ENCODE peak calls at places on chromosomes 6 and 20, in four cellular contexts. C is heart left ventricle, Q is suprapubic skin, S is transverse colon. G is an unnamed sample. For H3K4me1, the result is how much of the 10 kb centered on the place peaks cover.

GRCh38 chr20:20369353-20370086 is 1.6 kb downstream of the INSM1 start:
- DNase-seq in C (no peak), Q (no peak), S (peak), G (no peak)

GRCh38 chr6:73610444-73611275 is 43.1 kb downstream of the SLC17A5 start:
- DNase-seq in C (no peak), Q (no peak), S (no peak), G (no peak)

GRCh38 chr6:93779086-93779858 is 359.9 kb upstream of the EPHA7 start:
- DNase-seq in C (peak), Q (no peak), S (no peak), G (no peak)

GRCh38 chr6:106927531-106928398 is 46.8 kb downstream of the CD24 start:
- DNase-seq in C (peak), Q (no peak), S (peak), G (peak)

GRCh38 chr6:87572031-87572430 is 17.8 kb downstream of the RARS2 start:
- DNase-seq in C (no peak), Q (no peak), S (no peak), G (no peak)

GRCh38 chr6:136510299-136510698 is 39.9 kb downstream of the MAP7 start:
- DNase-seq in C (no peak), Q (no peak), S (no peak), G (peak)

GRCh38 chr6:135581211-135581610 is 83.7 kb upstream of the AHI1 start:
- DNase-seq in C (no peak), Q (no peak), S (no peak), G (no peak)

GRCh38 chr6:52537001-52537753 is 39.7 kb downstream of the TRAM2 start:
- DNase-seq in C (no peak), Q (no peak), S (no peak), G (no peak)

GRCh38 chr20:12715371-12715770 is 293.4 kb upstream of the SPTLC3 start:
- DNase-seq in C (no peak), Q (no peak), S (no peak), G (no peak)

GRCh38 chr6:162621246-162621645 is 106.3 kb downstream of the PRKN start:
- DNase-seq in C (no peak), Q (no peak), S (no peak), G (no peak)

GRCh38 chr6:28983838-28984237 is 21.3 kb downstream of the ZNF311 start:
- DNase-seq in C (no peak), Q (no peak), S (no peak), G (no peak)

GRCh38 chr20:58852559-58853271 is at the start of gene GNAS:
- DNase-seq in C (peak), Q (no peak), S (peak), G (no peak)

GRCh38 chr6:150940951-150941350 is 75.4 kb downstream of the MTHFD1L start:
- DNase-seq in C (no peak), Q (no peak), S (no peak), G (no peak)

GRCh38 chr20:25361287-25361683 is 29.4 kb downstream of the ABHD12 start:
- DNase-seq in C (no peak), Q (no peak), S (no peak), G (no peak)

GRCh38 chr20:47133809-47134456 is 222.6 kb downstream of the ZMYND8 start:
- DNase-seq in C (no peak), Q (no peak), S (no peak), G (no peak)

GRCh38 chr20:25327521-25328235 is 63.0 kb downstream of the ABHD12 start:
- DNase-seq in C (no peak), Q (no peak), S (no peak), G (no peak)

GRCh38 chr6:108574457-108575149 is 13.9 kb downstream of the FOXO3 start:
- DNase-seq in C (no peak), Q (no peak), S (no peak), G (no peak)

GRCh38 chr20:35820715-35821114 is 48.9 kb downstream of the PHF20 start:
- DNase-seq in C (no peak), Q (no peak), S (no peak), G (no peak)

GRCh38 chr20:18902181-18902725 is 88.7 kb downstream of the SCP2D1 start:
- DNase-seq in C (no peak), Q (no peak), S (no peak), G (peak)

GRCh38 chr6:150635906-150636514 is 36.3 kb downstream of the PLEKHG1 start:
- DNase-seq in C (no peak), Q (no peak), S (no peak), G (no peak)

GRCh38 chr20:50110141-50111047 is 2.6 kb downstream of the UBE2V1 start:
- DNase-seq in C (no peak), Q (peak), S (peak), G (no peak)

GRCh38 chr20:60224914-60225313 is 266.7 kb downstream of the CDH26 start:
- DNase-seq in C (no peak), Q (no peak), S (no peak), G (no peak)

GRCh38 chr6:115540077-115540869 is 520.4 kb downstream of the FRK start:
- DNase-seq in C (no peak), Q (no peak), S (no peak), G (no peak)

GRCh38 chr6:30100585-30101422 is 12.1 kb downstream of the TRIM31 start:
- DNase-seq in C (peak), Q (no peak), S (peak), G (no peak)

GRCh38 chr20:44901972-44902371 is 7.9 kb upstream of the PABPC1L start:
- DNase-seq in C (no peak), Q (no peak), S (no peak), G (no peak)

GRCh38 chr6:71414486-71414885 is 125.9 kb downstream of the OGFRL1 start:
- DNase-seq in C (no peak), Q (no peak), S (no peak), G (no peak)

GRCh38 chr6:136541395-136541794 is 8.8 kb downstream of the MAP7 start:
- DNase-seq in C (no peak), Q (no peak), S (no peak), G (no peak)

GRCh38 chr6:2841264-2842138 is at the start of gene SERPINB1:
- DNase-seq in C (peak), Q (peak), S (peak), G (peak)
- TF ChIP-seq POLR2A in C (no peak), Q (peak), S (peak), G (peak)

GRCh38 chr20:9019833-9020232 is 49.1 kb upstream of the PLCB4 start:
- DNase-seq in C (no peak), Q (no peak), S (no peak), G (no peak)

GRCh38 chr20:9021699-9022098 is 47.2 kb upstream of the PLCB4 start:
- DNase-seq in C (peak), Q (no peak), S (no peak), G (no peak)

GRCh38 chr20:9021216-9021615 is 47.7 kb upstream of the PLCB4 start:
- DNase-seq in C (no peak), Q (no peak), S (no peak), G (no peak)

GRCh38 chr20:9018346-9018745 is 50.5 kb upstream of the PLCB4 start:
- DNase-seq in C (no peak), Q (no peak), S (no peak), G (no peak)

GRCh38 chr20:9015984-9016324 is 52.9 kb upstream of the PLCB4 start:
- DNase-seq in C (no peak), Q (no peak), S (no peak), G (no peak)
- H3K4me1 ChIP-seq in C (under half), Q (under half), S (under half), G (under half)

GRCh38 chr6:42017021-42017643 is 33.2 kb upstream of the TAF8 start:
- DNase-seq in C (no peak), Q (no peak), S (no peak), G (no peak)
- H3K4me3 ChIP-seq in C (no peak), Q (no peak), S (no peak), G (no peak)

GRCh38 chr6:7200598-7201443 is 93.1 kb downstream of the RREB1 start:
- DNase-seq in C (no peak), Q (no peak), S (peak), G (no peak)
- TF ChIP-seq POLR2A in C (no peak), Q (no peak), S (no peak), G (no peak)